ENCODE peak calls at places on chromosomes 6 and 20, in six cellular contexts. G is iPS DF 6.9, Z is choroid plexus epithelial cell, V is neural progenitor cell, D is neuronal stem cell, K is stomach. T is an unnamed sample.
A peak's percentile ranks its signal among the peaks of the same experiment; 100 is the strongest.

GRCh38 chr20:11847827-11848226 is 69.9 kb upstream of the BTBD3 start:
- DNase-seq in G (no peak), Z (no peak), V (no peak), D (no peak), K (peak; percentile 41), T (no peak)

GRCh38 chr6:100614386-100614785 is 149.7 kb upstream of the SIM1 start:
- DNase-seq in G (no peak), Z (no peak), V (no peak), D (no peak), K (no peak), T (no peak)

GRCh38 chr6:167096991-167097390 is 25.9 kb upstream of the CCR6 start:
- DNase-seq in G (no peak), Z (no peak), V (no peak), D (no peak), K (no peak), T (no peak)

GRCh38 chr6:46062312-46062711 is 46.7 kb upstream of the CLIC5 start:
- DNase-seq in G (no peak), Z (peak; percentile 16), V (no peak), D (no peak), K (no peak), T (no peak)

GRCh38 chr6:168860341-168860740 is 393.3 kb downstream of the THBS2 start:
- DNase-seq in G (no peak), Z (no peak), V (no peak), D (no peak), K (no peak), T (no peak)

GRCh38 chr6:146813554-146813953 is 214.8 kb downstream of the ADGB start:
- DNase-seq in G (no peak), Z (peak; percentile 23), V (no peak), D (no peak), K (no peak), T (no peak)

GRCh38 chr6:37587776-37588744 is 88.4 kb upstream of the CCDC167 start:
- DNase-seq in G (no peak), Z (no peak), V (peak; percentile 56), D (no peak), K (no peak), T (no peak)

GRCh38 chr6:47080083-47080596 is 38.0 kb upstream of the ADGRF1 start:
- DNase-seq in G (no peak), Z (no peak), V (no peak), D (no peak), K (no peak), T (no peak)

GRCh38 chr6:3835055-3835731 is 14.0 kb upstream of the FAM50B start:
- DNase-seq in G (no peak), Z (peak; percentile 47), V (no peak), D (no peak), K (peak; percentile 37), T (no peak)

GRCh38 chr6:136846046-136846445 is 23.7 kb downstream of the PEX7 start:
- DNase-seq in G (peak; percentile 37), Z (peak; percentile 88), V (peak; percentile 61), D (peak; percentile 32), K (peak; percentile 43), T (peak; percentile 31)

GRCh38 chr6:10659697-10660348 is 34.6 kb downstream of the C6orf52 start:
- DNase-seq in G (no peak), Z (peak; percentile 14), V (peak; percentile 39), D (no peak), K (peak; percentile 26), T (no peak)

GRCh38 chr6:13053080-13053479 is 275.3 kb downstream of the TBC1D7 start:
- DNase-seq in G (no peak), Z (no peak), V (no peak), D (no peak), K (no peak), T (no peak)

GRCh38 chr6:11043552-11043960 is 549 bp downstream of the ELOVL2 start:
- DNase-seq in G (no peak), Z (no peak), V (no peak), D (peak; percentile 30), K (no peak), T (no peak)

GRCh38 chr20:39338977-39339376 is 376.8 kb downstream of the DHX35 start:
- DNase-seq in G (no peak), Z (peak; percentile 1), V (no peak), D (no peak), K (no peak), T (no peak)

GRCh38 chr20:17560344-17561074 is 9.4 kb upstream of the DSTN start:
- DNase-seq in G (no peak), Z (no peak), V (no peak), D (no peak), K (no peak), T (no peak)

GRCh38 chr6:6154335-6154734 is 147.6 kb upstream of the NRN1 start:
- DNase-seq in G (no peak), Z (no peak), V (no peak), D (no peak), K (no peak), T (no peak)

GRCh38 chr6:21800330-21800729 is 206.8 kb downstream of the SOX4 start:
- DNase-seq in G (no peak), Z (no peak), V (no peak), D (no peak), K (no peak), T (no peak)

GRCh38 chr20:25294459-25295385 is 46.8 kb downstream of the PYGB start:
- DNase-seq in G (peak; percentile 45), Z (peak; percentile 68), V (peak; percentile 85), D (peak; percentile 33), K (peak; percentile 44), T (no peak)

GRCh38 chr6:158706369-158706982 is 56.6 kb downstream of the SYTL3 start:
- DNase-seq in G (no peak), Z (peak; percentile 79), V (peak; percentile 46), D (no peak), K (peak; percentile 61), T (no peak)

GRCh38 chr6:131065112-131065823 is 2.2 kb upstream of the EPB41L2 start:
- DNase-seq in G (no peak), Z (no peak), V (no peak), D (no peak), K (no peak), T (no peak)

GRCh38 chr6:94251878-94252277 is 832.5 kb upstream of the EPHA7 start:
- DNase-seq in G (no peak), Z (no peak), V (peak; percentile 3), D (no peak), K (no peak), T (no peak)

GRCh38 chr6:161583561-161583960 is 309.7 kb upstream of the AGPAT4 start:
- DNase-seq in G (no peak), Z (no peak), V (no peak), D (no peak), K (no peak), T (no peak)

GRCh38 chr6:4987427-4987826 is 16.4 kb downstream of the RPP40 start:
- DNase-seq in G (no peak), Z (no peak), V (no peak), D (no peak), K (no peak), T (no peak)

GRCh38 chr20:38763616-38764015 is 15.4 kb downstream of the ACTR5 start:
- DNase-seq in G (no peak), Z (no peak), V (no peak), D (no peak), K (no peak), T (no peak)

GRCh38 chr20:41173161-41173721 is 35.9 kb downstream of the PLCG1 start:
- DNase-seq in G (peak; percentile 39), Z (peak; percentile 74), V (peak; percentile 89), D (peak; percentile 69), K (peak; percentile 82), T (no peak)

GRCh38 chr20:13220857-13221297 is at the start of gene ISM1:
- DNase-seq in G (no peak), Z (no peak), V (peak; percentile 60), D (peak; percentile 41), K (no peak), T (no peak)

GRCh38 chr20:58595167-58595566 is 55.9 kb upstream of the STX16 start:
- DNase-seq in G (no peak), Z (no peak), V (no peak), D (no peak), K (peak; percentile 50), T (no peak)

GRCh38 chr20:62009869-62010445 is 55.7 kb downstream of the TAF4 start:
- DNase-seq in G (no peak), Z (no peak), V (no peak), D (no peak), K (no peak), T (no peak)

GRCh38 chr6:128242765-128243403 is 277.5 kb downstream of the PTPRK start:
- DNase-seq in G (no peak), Z (peak; percentile 47), V (no peak), D (no peak), K (no peak), T (peak; percentile 34)

GRCh38 chr6:120302041-120302440 is 952.5 kb upstream of the MAN1A1 start:
- DNase-seq in G (no peak), Z (no peak), V (peak; percentile 23), D (peak; percentile 9), K (no peak), T (no peak)

GRCh38 chr6:159762681-159763293 is 942 bp downstream of the ACAT2 start:
- DNase-seq in G (no peak), Z (peak; percentile 20), V (peak; percentile 28), D (no peak), K (no peak), T (no peak)
- H3K4me3 ChIP-seq in G (peak overlapping the region; percentile 55), Z (peak overlapping the region; percentile 94), V (peak overlapping the region; percentile 57), D (peak overlapping the region; percentile 75), K (peak overlapping the region; percentile 85), T (peak overlapping the region; percentile 92)

DNA sequence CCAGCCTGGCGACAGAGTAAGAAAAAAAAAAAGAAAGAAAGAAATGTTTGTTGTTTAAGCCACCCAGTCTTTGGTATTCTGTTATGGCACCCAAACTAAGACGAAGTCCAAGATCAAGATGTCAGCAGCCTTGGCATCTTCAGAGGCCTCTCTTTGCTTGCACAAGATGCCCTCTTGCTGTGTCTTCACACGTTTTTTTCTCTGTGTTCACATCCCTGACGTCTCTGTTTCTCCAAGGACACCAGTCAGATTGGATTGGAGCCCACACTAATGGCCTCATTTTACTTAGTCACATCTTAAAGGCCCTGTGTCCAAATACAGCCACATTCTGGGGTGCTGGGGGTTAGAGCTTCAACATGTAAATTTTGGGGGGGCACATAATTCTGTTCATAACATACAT is 380.9 kb downstream of the GJA1 start:
- DNase-seq in G (no peak), Z (peak; percentile 56), V (no peak), D (no peak), K (no peak), T (no peak)
- H3K4me3 ChIP-seq in G (no peak overlapping the region), Z (no peak overlapping the region), V (no peak overlapping the region), D (no peak overlapping the region), K (no peak overlapping the region), T (no peak overlapping the region)

GRCh38 chr6:170286246-170286933 is 4.5 kb downstream of the DLL1 start:
- DNase-seq in G (no peak), Z (peak; percentile 20), V (peak; percentile 82), D (peak; percentile 82), K (peak; percentile 56), T (no peak)
- H3K4me3 ChIP-seq in G (no peak overlapping the region), Z (no peak overlapping the region), V (peak overlapping the region; percentile 94), D (no peak overlapping the region), K (peak overlapping the region; percentile 88), T (no peak overlapping the region)

DNA sequence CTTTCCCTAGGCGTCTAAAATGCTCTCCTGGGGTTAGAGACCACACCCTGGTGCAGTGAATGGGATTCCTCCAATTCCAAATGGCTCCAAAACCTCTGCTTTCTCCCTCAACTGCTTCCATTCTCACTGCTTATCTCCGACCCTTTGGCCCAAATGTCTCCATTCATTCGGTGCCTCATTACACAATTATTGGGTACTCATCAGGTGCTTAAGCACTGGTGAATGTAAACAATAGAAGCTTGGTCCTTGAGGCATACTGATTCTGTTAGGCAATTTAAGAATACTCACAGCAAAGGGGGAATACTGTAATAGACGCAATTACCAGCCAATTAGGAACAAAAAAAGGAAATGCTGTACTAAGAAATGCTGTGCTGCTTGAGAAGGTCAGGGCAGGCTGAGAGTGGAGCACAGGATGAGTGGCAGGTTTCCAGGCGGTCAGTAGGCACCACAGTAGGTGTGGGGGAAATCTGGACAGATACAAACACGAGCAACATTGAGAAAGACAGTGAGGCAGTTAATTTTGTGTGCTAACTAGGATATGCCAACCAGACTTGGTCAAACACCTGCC is 23.0 kb downstream of the GMDS start:
- DNase-seq in G (no peak), Z (no peak), V (peak; percentile 53), D (no peak), K (no peak), T (no peak)
- H3K4me3 ChIP-seq in G (no peak overlapping the region), Z (peak overlapping the region; percentile 55), V (peak overlapping the region; percentile 18), D (no peak overlapping the region), K (peak overlapping the region; percentile 39), T (no peak overlapping the region)